ENCODE peak calls at places on chromosomes 16 and 17, in four cellular contexts. One of them, this sample, is unnamed.

GRCh38 chr16:71467810-71468209 is 5.8 kb upstream of the ZNF23 start:
- DNase-seq in SHP77: no peak
- DNase-seq in activated CD4-positive, alpha-beta T cell treated with anti-CD3 and anti-CD28 coated beads for 48 hours: peak
- DNase-seq in stimulated activated naive CD4-positive, alpha-beta T cell: peak
- DNase-seq in this sample: peak

GRCh38 chr16:75264531-75264998 is 13.1 kb upstream of the BCAR1 start:
- DNase-seq in SHP77: peak
- DNase-seq in activated CD4-positive, alpha-beta T cell treated with anti-CD3 and anti-CD28 coated beads for 48 hours: no peak
- DNase-seq in stimulated activated naive CD4-positive, alpha-beta T cell: no peak
- DNase-seq in this sample: no peak

GRCh38 chr17:77724876-77725615 is 233.5 kb upstream of the TNRC6C start:
- DNase-seq in SHP77: no peak
- DNase-seq in activated CD4-positive, alpha-beta T cell treated with anti-CD3 and anti-CD28 coated beads for 48 hours: no peak
- DNase-seq in stimulated activated naive CD4-positive, alpha-beta T cell: no peak
- DNase-seq in this sample: no peak

GRCh38 chr16:47939690-47940089 is 216.1 kb downstream of the ABCC12 start:
- DNase-seq in SHP77: peak
- DNase-seq in activated CD4-positive, alpha-beta T cell treated with anti-CD3 and anti-CD28 coated beads for 48 hours: no peak
- DNase-seq in stimulated activated naive CD4-positive, alpha-beta T cell: no peak
- DNase-seq in this sample: no peak

GRCh38 chr16:31461921-31462804 is 2.9 kb downstream of the ARMC5 start:
- DNase-seq in SHP77: no peak
- DNase-seq in activated CD4-positive, alpha-beta T cell treated with anti-CD3 and anti-CD28 coated beads for 48 hours: no peak
- DNase-seq in stimulated activated naive CD4-positive, alpha-beta T cell: no peak
- DNase-seq in this sample: no peak

GRCh38 chr16:11149011-11149616 is 106.9 kb downstream of the SOCS1 start:
- DNase-seq in SHP77: no peak
- DNase-seq in activated CD4-positive, alpha-beta T cell treated with anti-CD3 and anti-CD28 coated beads for 48 hours: no peak
- DNase-seq in stimulated activated naive CD4-positive, alpha-beta T cell: no peak
- DNase-seq in this sample: no peak

GRCh38 chr16:55539049-55539448 is 27.4 kb upstream of the CAPNS2 start:
- DNase-seq in SHP77: no peak
- DNase-seq in activated CD4-positive, alpha-beta T cell treated with anti-CD3 and anti-CD28 coated beads for 48 hours: no peak
- DNase-seq in stimulated activated naive CD4-positive, alpha-beta T cell: no peak
- DNase-seq in this sample: peak

GRCh38 chr17:80361495-80362220 is 53.3 kb upstream of the ENDOV start:
- DNase-seq in SHP77: peak
- DNase-seq in activated CD4-positive, alpha-beta T cell treated with anti-CD3 and anti-CD28 coated beads for 48 hours: peak
- DNase-seq in stimulated activated naive CD4-positive, alpha-beta T cell: no peak
- DNase-seq in this sample: no peak

GRCh38 chr16:66846266-66846665 is 2.1 kb downstream of the CA7 start:
- DNase-seq in SHP77: no peak
- DNase-seq in activated CD4-positive, alpha-beta T cell treated with anti-CD3 and anti-CD28 coated beads for 48 hours: no peak
- DNase-seq in stimulated activated naive CD4-positive, alpha-beta T cell: no peak
- DNase-seq in this sample: peak

GRCh38 chr16:11256657-11257130 is 690 bp upstream of the SOCS1 start:
- DNase-seq in SHP77: no peak
- DNase-seq in activated CD4-positive, alpha-beta T cell treated with anti-CD3 and anti-CD28 coated beads for 48 hours: peak
- DNase-seq in stimulated activated naive CD4-positive, alpha-beta T cell: peak
- DNase-seq in this sample: peak

GRCh38 chr17:46964315-46965265 is 14.5 kb downstream of the RPRML start:
- DNase-seq in SHP77: no peak
- DNase-seq in activated CD4-positive, alpha-beta T cell treated with anti-CD3 and anti-CD28 coated beads for 48 hours: no peak
- DNase-seq in stimulated activated naive CD4-positive, alpha-beta T cell: no peak
- DNase-seq in this sample: no peak

GRCh38 chr16:11717811-11718210 is 24.8 kb downstream of the TXNDC11 start:
- DNase-seq in SHP77: no peak
- DNase-seq in activated CD4-positive, alpha-beta T cell treated with anti-CD3 and anti-CD28 coated beads for 48 hours: no peak
- DNase-seq in stimulated activated naive CD4-positive, alpha-beta T cell: no peak
- DNase-seq in this sample: no peak

GRCh38 chr16:58365623-58366022 is 26.6 kb upstream of the GINS3 start:
- DNase-seq in SHP77: no peak
- DNase-seq in activated CD4-positive, alpha-beta T cell treated with anti-CD3 and anti-CD28 coated beads for 48 hours: no peak
- DNase-seq in stimulated activated naive CD4-positive, alpha-beta T cell: no peak
- DNase-seq in this sample: no peak

GRCh38 chr16:84996365-84996764 is 15.0 kb downstream of the ZDHHC7 start:
- DNase-seq in SHP77: no peak
- DNase-seq in activated CD4-positive, alpha-beta T cell treated with anti-CD3 and anti-CD28 coated beads for 48 hours: no peak
- DNase-seq in stimulated activated naive CD4-positive, alpha-beta T cell: no peak
- DNase-seq in this sample: no peak

GRCh38 chr17:8068736-8069586 is 18.6 kb downstream of the ALOX12B start:
- DNase-seq in SHP77: no peak
- DNase-seq in activated CD4-positive, alpha-beta T cell treated with anti-CD3 and anti-CD28 coated beads for 48 hours: no peak
- DNase-seq in stimulated activated naive CD4-positive, alpha-beta T cell: no peak
- DNase-seq in this sample: peak

GRCh38 chr17:71505200-71505599 is 615.6 kb upstream of the SOX9 start:
- DNase-seq in SHP77: no peak
- DNase-seq in activated CD4-positive, alpha-beta T cell treated with anti-CD3 and anti-CD28 coated beads for 48 hours: no peak
- DNase-seq in stimulated activated naive CD4-positive, alpha-beta T cell: no peak
- DNase-seq in this sample: no peak

GRCh38 chr17:63751806-63752205 is 10.2 kb upstream of the STRADA start:
- DNase-seq in SHP77: no peak
- DNase-seq in activated CD4-positive, alpha-beta T cell treated with anti-CD3 and anti-CD28 coated beads for 48 hours: peak
- DNase-seq in stimulated activated naive CD4-positive, alpha-beta T cell: peak
- DNase-seq in this sample: peak

GRCh38 chr17:4586043-4586442 is 1.7 kb downstream of the SMTNL2 start:
- DNase-seq in SHP77: no peak
- DNase-seq in activated CD4-positive, alpha-beta T cell treated with anti-CD3 and anti-CD28 coated beads for 48 hours: no peak
- DNase-seq in stimulated activated naive CD4-positive, alpha-beta T cell: no peak
- DNase-seq in this sample: no peak

GRCh38 chr17:70687421-70687820 is 518.1 kb downstream of the KCNJ2 start:
- DNase-seq in SHP77: no peak
- DNase-seq in activated CD4-positive, alpha-beta T cell treated with anti-CD3 and anti-CD28 coated beads for 48 hours: no peak
- DNase-seq in stimulated activated naive CD4-positive, alpha-beta T cell: no peak
- DNase-seq in this sample: no peak

GRCh38 chr17:5097101-5097834 is 14.4 kb downstream of the ZNF232 start:
- DNase-seq in SHP77: no peak
- DNase-seq in activated CD4-positive, alpha-beta T cell treated with anti-CD3 and anti-CD28 coated beads for 48 hours: peak
- DNase-seq in stimulated activated naive CD4-positive, alpha-beta T cell: peak
- DNase-seq in this sample: no peak

GRCh38 chr17:1180958-1181768 is 1.4 kb upstream of the ABR start:
- DNase-seq in SHP77: peak
- DNase-seq in activated CD4-positive, alpha-beta T cell treated with anti-CD3 and anti-CD28 coated beads for 48 hours: no peak
- DNase-seq in stimulated activated naive CD4-positive, alpha-beta T cell: no peak
- DNase-seq in this sample: no peak

GRCh38 chr17:81518113-81518784 is 5.7 kb upstream of the ACTG1 start:
- DNase-seq in SHP77: peak
- DNase-seq in activated CD4-positive, alpha-beta T cell treated with anti-CD3 and anti-CD28 coated beads for 48 hours: no peak
- DNase-seq in stimulated activated naive CD4-positive, alpha-beta T cell: no peak
- DNase-seq in this sample: no peak

GRCh38 chr16:68995011-68995504 is 110.4 kb upstream of the HAS3 start:
- DNase-seq in SHP77: no peak
- DNase-seq in activated CD4-positive, alpha-beta T cell treated with anti-CD3 and anti-CD28 coated beads for 48 hours: no peak
- DNase-seq in stimulated activated naive CD4-positive, alpha-beta T cell: no peak
- DNase-seq in this sample: peak

GRCh38 chr17:82037889-82038195 is 345 bp upstream of the DCXR start:
- DNase-seq in SHP77: no peak
- DNase-seq in activated CD4-positive, alpha-beta T cell treated with anti-CD3 and anti-CD28 coated beads for 48 hours: no peak
- DNase-seq in stimulated activated naive CD4-positive, alpha-beta T cell: no peak
- DNase-seq in this sample: no peak

GRCh38 chr16:55487048-55487803 is 8.2 kb downstream of the MMP2 start:
- DNase-seq in SHP77: no peak
- DNase-seq in activated CD4-positive, alpha-beta T cell treated with anti-CD3 and anti-CD28 coated beads for 48 hours: no peak
- DNase-seq in stimulated activated naive CD4-positive, alpha-beta T cell: no peak
- DNase-seq in this sample: no peak

GRCh38 chr16:68590201-68590994 is 51.3 kb downstream of the ZFP90 start:
- DNase-seq in SHP77: peak
- DNase-seq in activated CD4-positive, alpha-beta T cell treated with anti-CD3 and anti-CD28 coated beads for 48 hours: peak
- DNase-seq in stimulated activated naive CD4-positive, alpha-beta T cell: peak
- DNase-seq in this sample: peak

GRCh38 chr16:67006930-67007658 is 18.7 kb downstream of the CES4A start:
- DNase-seq in SHP77: no peak
- DNase-seq in activated CD4-positive, alpha-beta T cell treated with anti-CD3 and anti-CD28 coated beads for 48 hours: no peak
- DNase-seq in stimulated activated naive CD4-positive, alpha-beta T cell: no peak
- DNase-seq in this sample: peak